ENCODE peak calls at places on chromosomes 16 and 17, in nine cellular contexts. W, B, K, V, D, T, N, F and P are unnamed samples.

GRCh38 chr16:57377080-57377841 is 5.0 kb downstream of the CX3CL1 start:
- DNase-seq in W (no peak), F (no peak), D (no peak), B (no peak), V (no peak), N (no peak), T (no peak), K (peak; percentile 3), P (no peak)

GRCh38 chr17:10776372-10776771 is 27.5 kb downstream of the TMEM238L start:
- DNase-seq in W (no peak), V (no peak), K (no peak), D (no peak), N (no peak), F (no peak), T (no peak), B (no peak), P (no peak)

GRCh38 chr16:82660966-82661365 is 34.2 kb downstream of the CDH13 start:
- DNase-seq in V (no peak), B (no peak), D (no peak), W (no peak), N (no peak), T (peak; percentile 64), K (no peak), F (no peak), P (no peak)

GRCh38 chr17:62900096-62900495 is 65.9 kb upstream of the TANC2 start:
- DNase-seq in W (no peak), T (no peak), V (no peak), N (no peak), B (no peak), F (no peak), D (no peak), K (no peak), P (no peak)

GRCh38 chr17:39996162-39996561 is 15.6 kb downstream of the PSMD3 start:
- DNase-seq in W (no peak), B (no peak), T (no peak), F (no peak), V (no peak), D (no peak), K (no peak), N (no peak), P (no peak)

GRCh38 chr16:85882181-85882810 is 16.7 kb upstream of the IRF8 start:
- DNase-seq in W (no peak), K (no peak), B (no peak), V (no peak), N (no peak), D (no peak), T (no peak), F (no peak), P (no peak)

GRCh38 chr16:23642246-23642774 is 1.0 kb downstream of the DCTN5 start:
- DNase-seq in F (no peak), N (no peak), K (no peak), D (no peak), V (no peak), B (no peak), W (no peak), T (no peak), P (no peak)

GRCh38 chr16:12515771-12516170 is 287.9 kb downstream of the CPPED1 start:
- DNase-seq in W (no peak), B (no peak), F (no peak), K (no peak), D (no peak), T (no peak), N (no peak), V (no peak), P (no peak)

GRCh38 chr17:59753522-59754467 is 46.3 kb downstream of the VMP1 start:
- DNase-seq in N (peak; percentile 48), F (no peak), V (no peak), D (no peak), W (no peak), B (peak; percentile 64), T (peak; percentile 88), K (no peak), P (no peak)

GRCh38 chr16:67431077-67431804 is at the start of gene HSD11B2:
- DNase-seq in T (peak; percentile 68), K (no peak), B (no peak), D (peak; percentile 8), F (no peak), N (no peak), W (peak; percentile 36), V (peak; percentile 41), P (peak; percentile 12)

GRCh38 chr17:74528491-74529199 is 2.6 kb downstream of the CD300LB start:
- DNase-seq in W (no peak), N (peak; percentile 51), D (no peak), T (no peak), K (no peak), V (no peak), B (no peak), F (no peak), P (no peak)

GRCh38 chr17:8003594-8004181 is 1.3 kb downstream of the GUCY2D start:
- DNase-seq in T (no peak), K (no peak), V (no peak), F (no peak), D (no peak), N (no peak), W (no peak), B (no peak), P (no peak)

GRCh38 chr17:14997290-14997689 is 267.8 kb downstream of the PMP22 start:
- DNase-seq in D (no peak), W (no peak), K (no peak), F (no peak), V (no peak), T (no peak), N (no peak), B (no peak), P (no peak)

GRCh38 chr16:50251375-50252081 is 14.8 kb upstream of the ADCY7 start:
- DNase-seq in K (no peak), W (no peak), T (peak; percentile 92), V (no peak), D (no peak), N (no peak), F (no peak), B (no peak), P (no peak)

GRCh38 chr17:50947844-50948514 is 81.8 kb upstream of the TOB1 start:
- DNase-seq in F (peak; percentile 47), T (no peak), V (no peak), W (peak; percentile 34), D (no peak), B (no peak), K (no peak), N (no peak), P (no peak)

GRCh38 chr17:28211811-28212210 is 107.2 kb upstream of the TMEM97 start:
- DNase-seq in W (peak; percentile 36), F (no peak), T (no peak), V (no peak), N (no peak), D (no peak), K (no peak), B (no peak), P (no peak)